ENCODE peak calls at places on chromosomes 6 and 20, in seven cellular contexts. Z is neural progenitor cell, B is OCI-LY7, K is GM23248, S is HCT116, D is hepatocyte, N is PC-3. I is an unnamed sample.

GRCh38 chr20:62860391-62860923 is 1.2 kb downstream of the TCFL5 start:
- DNase-seq in S (no peak), D (no peak), K (peak), B (no peak), N (peak), Z (peak), I (no peak)

GRCh38 chr20:8807480-8808179 is 261.3 kb upstream of the PLCB4 start:
- DNase-seq in B (no peak), S (no peak), Z (no peak), N (no peak), K (no peak), D (no peak), I (no peak)

GRCh38 chr6:82017316-82017715 is 230.2 kb downstream of the IBTK start:
- DNase-seq in S (peak), N (peak), Z (peak), K (peak), B (no peak), D (peak), I (no peak)

GRCh38 chr6:26194774-26195375 is 107.6 kb downstream of the HFE start:
- DNase-seq in B (no peak), K (peak), S (no peak), N (no peak), Z (no peak), D (no peak), I (peak)

GRCh38 chr6:147624946-147625515 is 116.5 kb downstream of the SAMD5 start:
- DNase-seq in Z (no peak), D (no peak), N (no peak), S (no peak), K (no peak), B (no peak), I (no peak)

GRCh38 chr20:35200255-35200654 is 26.2 kb upstream of the MMP24 start:
- DNase-seq in K (peak), S (no peak), Z (no peak), D (no peak), N (peak), B (no peak), I (no peak)

GRCh38 chr20:5843054-5843731 is 93.0 kb downstream of the SHLD1 start:
- DNase-seq in N (no peak), Z (no peak), K (no peak), B (no peak), D (no peak), S (no peak), I (no peak)

GRCh38 chr6:170172825-170173231 is 118.0 kb downstream of the DLL1 start:
- DNase-seq in S (no peak), D (no peak), Z (no peak), K (no peak), B (no peak), N (no peak), I (no peak)

GRCh38 chr6:99810942-99811633 is 182.9 kb downstream of the MCHR2 start:
- DNase-seq in D (peak), B (no peak), S (no peak), N (no peak), K (no peak), Z (no peak), I (no peak)

GRCh38 chr6:157184202-157185015 is 138.9 kb downstream of the TMEM242 start:
- DNase-seq in S (peak), Z (peak), B (peak), N (peak), D (peak), K (peak), I (no peak)

GRCh38 chr6:143806282-143807102 is 36.6 kb upstream of the LTV1 start:
- DNase-seq in Z (no peak), K (peak), B (no peak), S (no peak), N (peak), D (peak), I (no peak)

GRCh38 chr20:35629432-35630145 is 14.0 kb downstream of the SPAG4 start:
- DNase-seq in B (no peak), Z (no peak), N (no peak), S (no peak), K (no peak), D (no peak), I (no peak)

GRCh38 chr20:17935186-17935585 is 33.4 kb downstream of the SNX5 start:
- DNase-seq in K (peak), B (no peak), S (no peak), D (no peak), N (no peak), Z (no peak), I (no peak)

GRCh38 chr20:44326391-44327159 is 10.3 kb upstream of the R3HDML start:
- DNase-seq in N (no peak), D (peak), B (no peak), Z (peak), K (peak), S (no peak), I (peak)

GRCh38 chr20:63611646-63612045 is 15.3 kb downstream of the GMEB2 start:
- DNase-seq in B (no peak), N (no peak), D (no peak), S (no peak), Z (no peak), K (no peak), I (no peak)

GRCh38 chr6:138403324-138403800 is 661 bp upstream of the HEBP2 start:
- DNase-seq in S (no peak), N (no peak), Z (peak), D (peak), K (peak), B (peak), I (no peak)

GRCh38 chr6:815348-815738 is 122.4 kb upstream of the EXOC2 start:
- DNase-seq in Z (peak), N (no peak), D (no peak), B (no peak), K (no peak), S (no peak), I (peak)

GRCh38 chr6:137852346-137852745 is 14.7 kb upstream of the TNFAIP3 start:
- DNase-seq in Z (no peak), S (no peak), B (no peak), D (no peak), N (no peak), K (peak), I (no peak)

GRCh38 chr20:5658897-5659296 is 91.3 kb upstream of the SHLD1 start:
- DNase-seq in Z (no peak), B (peak), N (peak), D (peak), K (peak), S (no peak), I (no peak)

GRCh38 chr6:154039231-154039842 is at the start of gene OPRM1:
- DNase-seq in D (peak), N (no peak), S (no peak), B (no peak), Z (peak), K (peak), I (no peak)

GRCh38 chr20:45788351-45788750 is 3.3 kb downstream of the WFDC3 start:
- DNase-seq in D (no peak), Z (no peak), B (no peak), N (no peak), K (no peak), S (no peak), I (no peak)

GRCh38 chr6:169897601-169898358 is 146.4 kb downstream of the ERMARD start:
- DNase-seq in N (no peak), K (no peak), Z (no peak), S (no peak), B (no peak), D (no peak), I (no peak)

GRCh38 chr6:4903751-4904370 is 100.0 kb downstream of the RPP40 start:
- DNase-seq in K (no peak), S (no peak), N (no peak), B (no peak), D (no peak), Z (peak), I (no peak)

GRCh38 chr20:642398-643174 is 10.4 kb downstream of the SRXN1 start:
- DNase-seq in Z (peak), S (no peak), N (no peak), B (no peak), D (no peak), K (peak), I (no peak)

GRCh38 chr6:95280690-95281273 is 296.6 kb upstream of the MANEA start:
- DNase-seq in S (peak), D (peak), B (peak), N (peak), Z (peak), K (peak), I (no peak)

GRCh38 chr6:46926481-46926880 is 4.7 kb upstream of the ADGRF5 start:
- DNase-seq in S (no peak), N (peak), Z (no peak), D (no peak), K (peak), B (no peak), I (no peak)

GRCh38 chr6:97195117-97195516 is 87.9 kb downstream of the MMS22L start:
- DNase-seq in Z (no peak), K (peak), S (no peak), B (no peak), N (no peak), D (no peak), I (no peak)

GRCh38 chr6:53148684-53149083 is at the start of gene GCM1:
- DNase-seq in D (no peak), B (no peak), K (no peak), Z (no peak), S (no peak), N (no peak), I (no peak)

GRCh38 chr20:30489604-30490003 is 767.9 kb upstream of the DEFB115 start:
- DNase-seq in K (no peak), S (no peak), B (no peak), N (no peak), D (no peak), Z (no peak), I (no peak)

GRCh38 chr6:100268326-100268725 is 196.4 kb downstream of the SIM1 start:
- DNase-seq in D (no peak), N (no peak), Z (no peak), S (no peak), K (no peak), B (no peak), I (no peak)

GRCh38 chr6:4948781-4949450 is 54.9 kb downstream of the RPP40 start:
- DNase-seq in N (no peak), B (no peak), D (no peak), K (no peak), Z (no peak), S (no peak), I (no peak)

GRCh38 chr6:98539669-98540207 is 294.6 kb upstream of the POU3F2 start:
- DNase-seq in Z (no peak), D (no peak), N (peak), S (no peak), B (peak), K (no peak), I (peak)

GRCh38 chr6:37279366-37280134 is 21.6 kb upstream of the TMEM217 start:
- DNase-seq in K (peak), D (no peak), B (no peak), Z (no peak), N (no peak), S (no peak), I (no peak)

GRCh38 chr6:51339728-51340127 is 521.1 kb downstream of the TFAP2B start:
- DNase-seq in D (peak), K (no peak), B (no peak), Z (peak), N (peak), S (no peak), I (no peak)

GRCh38 chr6:82906489-82906888 is 159.2 kb downstream of the UBE3D start:
- DNase-seq in D (peak), N (peak), S (no peak), Z (peak), B (no peak), K (peak), I (peak)

GRCh38 chr6:40164345-40164755 is 230.1 kb upstream of the MOCS1 start:
- DNase-seq in S (no peak), Z (no peak), D (no peak), N (no peak), K (no peak), B (no peak), I (no peak)

GRCh38 chr6:134466751-134467525 is 149.0 kb upstream of the SGK1 start:
- DNase-seq in S (no peak), Z (no peak), D (no peak), B (no peak), K (peak), N (peak), I (no peak)
- TF ChIP-seq EZH2phosphoT487 in S (no peak), Z (no peak), D (no peak), B (no peak), K (no peak), N (no peak), I (no peak)

DNA sequence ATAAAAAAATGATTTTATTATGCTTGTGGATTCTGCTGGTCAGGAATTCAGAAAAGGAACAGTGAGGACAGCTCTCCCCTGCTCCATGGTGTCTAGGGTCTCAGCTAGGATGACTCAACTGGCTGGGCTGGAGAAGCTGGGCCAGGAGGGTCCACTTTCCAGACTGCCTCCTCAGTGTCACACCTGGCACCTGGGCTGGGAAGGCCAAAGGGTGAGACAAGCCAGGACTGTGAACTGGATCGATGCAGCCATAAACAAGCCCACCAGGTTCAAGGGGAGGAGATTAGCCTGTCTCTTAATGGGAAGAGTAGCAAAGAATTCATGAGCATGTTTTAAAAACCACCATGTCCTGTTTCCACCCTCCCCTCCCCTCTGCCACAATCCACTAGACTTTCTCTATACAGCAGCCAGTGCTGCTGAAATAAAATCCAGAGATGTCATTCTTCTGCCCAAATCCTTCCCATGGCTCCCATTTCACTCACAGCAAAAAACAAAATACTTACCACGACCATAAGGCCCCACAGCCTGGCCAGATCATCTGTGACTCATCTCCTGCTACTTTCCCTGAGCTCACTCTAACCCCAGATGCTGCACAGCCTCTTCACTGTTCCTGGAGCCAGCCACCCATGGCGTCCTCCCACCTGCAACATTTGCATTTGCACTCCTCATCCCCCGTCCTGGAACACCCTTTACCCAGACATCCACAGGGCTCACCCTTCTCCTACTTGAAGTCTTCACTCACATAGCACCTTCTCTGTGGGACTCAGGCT is 13.8 kb downstream of the SPTLC3 start:
- DNase-seq in N (peak), K (peak), Z (no peak), B (no peak), D (peak), S (no peak), I (no peak)
- TF ChIP-seq EZH2phosphoT487 in N (no peak), K (no peak), Z (no peak), B (no peak), D (no peak), S (no peak), I (no peak)

GRCh38 chr6:73139681-73140080 is 85.6 kb downstream of the KHDC1L start:
- DNase-seq in B (no peak), N (no peak), S (no peak), K (no peak), Z (no peak), D (no peak), I (no peak)

GRCh38 chr6:73131706-73132105 is 93.6 kb downstream of the KHDC1L start:
- DNase-seq in Z (no peak), B (no peak), S (no peak), D (no peak), N (peak), K (peak), I (no peak)

GRCh38 chr6:73129653-73130443 is 95.4 kb downstream of the KHDC1L start:
- DNase-seq in S (peak), B (peak), Z (peak), K (peak), N (peak), D (peak), I (peak)

DNA sequence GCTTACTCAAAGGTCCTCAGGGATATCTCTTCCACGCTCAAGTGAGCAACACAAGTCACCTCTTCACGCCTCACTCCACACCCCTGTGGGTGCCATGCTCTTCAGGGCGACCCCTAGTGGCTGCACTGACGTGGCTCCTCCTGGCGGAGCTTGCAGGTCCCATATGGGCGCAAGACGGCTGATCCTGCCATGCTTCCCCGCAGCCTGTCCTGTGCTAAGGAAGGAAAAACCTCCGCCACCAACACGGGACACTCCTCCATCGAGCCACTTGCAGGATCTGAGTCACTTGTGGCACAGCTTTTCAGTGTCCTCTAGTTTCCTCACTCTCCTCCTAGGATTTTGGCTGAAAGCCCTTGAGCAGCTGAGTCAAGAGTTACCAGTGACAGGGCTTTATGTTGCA is 90.7 kb downstream of the KHDC1L start:
- DNase-seq in B (peak), K (peak), D (peak), Z (peak), N (peak), S (peak), I (no peak)
- TF ChIP-seq EZH2phosphoT487 in B (no peak), K (no peak), D (no peak), Z (no peak), N (no peak), S (no peak), I (no peak)

DNA sequence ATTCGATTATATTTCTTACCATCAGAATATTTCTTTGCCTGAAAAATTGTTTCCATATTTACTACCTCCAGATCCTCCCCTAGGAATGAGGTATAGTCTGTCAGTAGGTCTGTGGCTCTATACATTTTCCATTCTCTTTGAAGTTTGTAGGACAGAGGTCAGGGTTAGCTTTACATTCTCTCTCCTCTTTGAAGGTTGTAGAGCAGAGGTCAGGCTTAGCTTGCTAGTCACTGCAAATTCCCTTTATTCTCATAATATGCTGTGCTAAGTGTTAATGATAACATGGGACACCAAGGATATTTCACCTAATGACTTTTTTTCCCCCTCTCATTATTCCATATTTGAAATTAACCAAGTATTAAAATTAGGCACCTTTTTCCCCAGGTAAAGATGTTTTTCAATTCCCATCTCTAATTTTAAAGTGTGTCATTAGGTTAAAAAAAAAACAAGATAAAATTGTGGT is 411.2 kb downstream of the PHF3 start:
- DNase-seq in N (no peak), Z (no peak), D (no peak), S (no peak), B (no peak), K (no peak), I (no peak)
- TF ChIP-seq EZH2phosphoT487 in N (no peak), Z (no peak), D (no peak), S (no peak), B (no peak), K (no peak), I (no peak)

GRCh38 chr6:57174511-57174907 is 2.4 kb downstream of the BAG2 start:
- DNase-seq in K (no peak), S (no peak), Z (no peak), N (no peak), B (no peak), D (no peak), I (no peak)

GRCh38 chr6:57172136-57173055 is at the start of gene BAG2:
- DNase-seq in N (peak), K (peak), D (peak), Z (peak), S (peak), B (peak), I (peak)

GRCh38 chr6:57177545-57178225 is 5.6 kb downstream of the BAG2 start:
- DNase-seq in K (peak), S (no peak), B (no peak), Z (no peak), D (peak), N (no peak), I (no peak)

GRCh38 chr6:57173056-57173885 is 1.1 kb downstream of the BAG2 start:
- DNase-seq in S (no peak), D (peak), N (peak), Z (peak), K (peak), B (peak), I (peak)

GRCh38 chr6:57173886-57174510 is 1.9 kb downstream of the BAG2 start:
- DNase-seq in N (peak), S (peak), Z (peak), B (no peak), K (peak), D (peak), I (no peak)
- TF ChIP-seq EZH2phosphoT487 in N (no peak), S (no peak), Z (no peak), B (no peak), K (no peak), D (no peak), I (no peak)

GRCh38 chr20:32934580-32934979 is 69.7 kb downstream of the SUN5 start:
- DNase-seq in K (no peak), N (no peak), D (no peak), Z (no peak), B (no peak), S (no peak), I (no peak)
- TF ChIP-seq EZH2phosphoT487 in K (no peak), N (no peak), D (no peak), Z (no peak), B (no peak), S (no peak), I (no peak)

GRCh38 chr6:158379336-158379735 is 67.1 kb downstream of the TULP4 start:
- DNase-seq in N (no peak), D (no peak), B (no peak), Z (no peak), S (no peak), K (no peak), I (no peak)

GRCh38 chr6:158376650-158377081 is 64.4 kb downstream of the TULP4 start:
- DNase-seq in S (no peak), N (no peak), Z (no peak), B (no peak), K (peak), D (no peak), I (no peak)

GRCh38 chr6:158381214-158381613 is 68.9 kb downstream of the TULP4 start:
- DNase-seq in K (peak), Z (no peak), N (peak), B (no peak), S (no peak), D (no peak), I (no peak)

GRCh38 chr6:158374020-158374419 is 61.8 kb downstream of the TULP4 start:
- DNase-seq in Z (no peak), K (no peak), B (no peak), N (no peak), S (no peak), D (no peak), I (no peak)

GRCh38 chr6:158377866-158378265 is 65.6 kb downstream of the TULP4 start:
- DNase-seq in S (no peak), Z (no peak), K (peak), N (no peak), D (peak), B (no peak), I (no peak)
- TF ChIP-seq EZH2phosphoT487 in S (no peak), Z (no peak), K (no peak), N (no peak), D (no peak), B (no peak), I (no peak)

DNA sequence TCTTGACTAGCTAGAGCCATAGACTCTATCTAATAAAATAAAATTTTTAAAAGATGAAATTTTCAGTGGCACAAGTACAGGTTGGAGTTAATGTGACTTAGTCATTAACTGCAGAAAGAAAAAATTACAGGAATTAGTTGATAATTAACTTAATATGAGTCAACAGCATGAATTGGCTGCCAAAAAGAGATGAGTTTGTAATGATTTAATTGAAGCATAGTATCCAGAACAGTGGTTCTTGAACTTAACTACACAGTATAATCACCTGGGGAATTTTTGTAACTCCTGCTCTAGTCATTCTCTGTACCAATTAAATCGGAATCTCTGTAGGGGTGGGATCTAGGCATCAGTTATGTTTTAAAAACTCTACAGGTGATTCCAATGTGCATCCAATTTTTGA is 46.3 kb upstream of the HMGN3 start:
- DNase-seq in N (no peak), B (no peak), K (no peak), D (no peak), S (no peak), Z (no peak), I (no peak)
- TF ChIP-seq EZH2phosphoT487 in N (no peak), B (no peak), K (no peak), D (no peak), S (no peak), Z (no peak), I (no peak)